ENCODE peak calls at places on chromosomes 12 and 14, in nine cellular contexts. C is DND-41, W is AG09319, D is progenitor cell of endocrine pancreas, B is type B pancreatic cell, G is heart left ventricle, O is HepG2, A is ovary, T is kidney. L is an unnamed sample.

GRCh38 chr12:105317453-105317852 is 13.0 kb upstream of the C12orf75 start:
- DNase-seq in B (no peak), G (no peak), O (no peak), W (no peak), C (no peak), A (no peak), T (no peak), D (no peak), L (no peak)

GRCh38 chr14:76267322-76268012 is 108.5 kb upstream of the ESRRB start:
- DNase-seq in W (peak; percentile 8), B (no peak), D (peak; percentile 30), O (no peak), G (peak; percentile 66), C (no peak), A (peak; percentile 60), T (peak; percentile 87), L (no peak)

GRCh38 chr14:97410667-97411286 is 613.6 kb downstream of the VRK1 start:
- DNase-seq in B (no peak), G (no peak), C (no peak), W (no peak), A (no peak), O (no peak), D (no peak), T (no peak), L (no peak)

GRCh38 chr14:101557811-101558738 is 3.2 kb upstream of the DIO3 start:
- DNase-seq in T (peak; percentile 54), G (no peak), C (no peak), D (no peak), W (no peak), O (peak; percentile 8), B (no peak), A (peak; percentile 63), L (peak; percentile 37)

GRCh38 chr12:27651201-27651600 is 45.0 kb upstream of the REP15 start:
- DNase-seq in A (no peak), C (no peak), W (no peak), B (no peak), T (no peak), D (no peak), O (no peak), G (no peak), L (no peak)

GRCh38 chr14:101476258-101476930 is 84.9 kb upstream of the DIO3 start:
- DNase-seq in T (peak; percentile 20), C (no peak), D (no peak), B (peak; percentile 37), A (peak; percentile 27), O (no peak), G (no peak), W (no peak), L (peak; percentile 36)

GRCh38 chr12:124453419-124454351 is 113.7 kb downstream of the NCOR2 start:
- DNase-seq in G (peak; percentile 91), O (no peak), A (no peak), B (no peak), W (no peak), C (peak; percentile 36), D (no peak), T (peak; percentile 96), L (peak; percentile 49)

GRCh38 chr12:55737581-55738112 is 5.3 kb upstream of the GDF11 start:
- DNase-seq in T (no peak), D (no peak), A (no peak), B (no peak), O (no peak), G (no peak), C (no peak), W (no peak), L (no peak)

GRCh38 chr12:109822951-109823411 is 10.2 kb downstream of the TRPV4 start:
- DNase-seq in B (no peak), A (no peak), G (no peak), C (no peak), T (peak; percentile 85), D (no peak), W (no peak), O (peak; percentile 73), L (peak; percentile 47)

GRCh38 chr14:95432152-95433093 is 84.0 kb downstream of the SYNE3 start:
- DNase-seq in A (peak; percentile 56), G (peak; percentile 64), C (peak; percentile 12), D (peak; percentile 62), B (no peak), O (peak; percentile 16), W (no peak), T (peak; percentile 81), L (peak; percentile 48)

GRCh38 chr14:36207500-36207899 is 31.0 kb upstream of the PTCSC3 start:
- DNase-seq in W (no peak), D (no peak), G (no peak), C (no peak), T (no peak), O (peak; percentile 35), A (no peak), B (no peak), L (peak; percentile 22)

GRCh38 chr12:52327830-52328500 is 6.8 kb upstream of the KRT83 start:
- DNase-seq in D (no peak), G (no peak), W (no peak), A (no peak), C (no peak), B (no peak), O (no peak), T (peak; percentile 64), L (no peak)
- TF ChIP-seq CTCF in D (no peak), G (no peak), W (no peak), A (no peak), C (no peak), B (no peak), O (no peak), T (no peak), L (no peak)

GRCh38 chr12:21696603-21697002 is 39.0 kb upstream of the LDHB start:
- DNase-seq in C (no peak), T (no peak), D (no peak), W (no peak), G (no peak), A (no peak), O (no peak), B (no peak), L (no peak)
- TF ChIP-seq CTCF in C (no peak), T (no peak), D (no peak), W (no peak), G (no peak), A (no peak), O (no peak), B (no peak), L (no peak)

DNA sequence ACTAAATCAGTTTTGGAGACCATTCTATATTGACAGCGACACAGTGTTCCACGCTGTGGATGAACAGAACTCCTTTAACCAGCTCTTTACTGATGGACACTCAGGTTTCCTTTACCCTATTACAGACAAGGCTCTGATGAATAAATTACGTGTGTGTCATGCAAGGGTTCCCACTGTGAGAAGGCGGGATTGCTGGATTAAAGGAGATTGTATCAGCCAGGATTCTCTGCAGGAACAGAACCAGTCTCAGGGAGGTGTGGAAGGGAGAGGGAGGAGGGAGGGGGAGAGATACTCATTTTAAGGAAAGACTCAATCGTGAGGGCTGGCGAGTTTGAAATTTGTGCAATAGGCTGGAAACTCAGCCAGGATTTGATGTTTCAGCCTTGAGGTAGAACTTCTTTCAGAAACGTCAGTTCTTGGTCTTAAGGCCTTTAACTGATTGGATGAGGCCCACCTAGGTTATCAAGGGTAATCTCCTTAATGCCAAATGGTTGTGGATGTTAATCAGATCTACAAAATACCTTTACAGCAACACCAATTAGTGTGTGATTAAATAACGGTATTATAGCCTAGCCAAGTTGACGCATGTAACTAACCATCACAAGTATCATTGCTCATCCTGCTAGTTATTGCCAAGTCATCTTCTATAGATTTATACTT is 104.0 kb downstream of the GCH1 start:
- DNase-seq in W (no peak), O (no peak), G (no peak), D (no peak), A (no peak), C (no peak), B (no peak), T (no peak), L (no peak)
- TF ChIP-seq CTCF in W (no peak), O (no peak), G (no peak), D (no peak), A (no peak), C (no peak), B (no peak), T (no peak), L (no peak)

GRCh38 chr12:106773945-106774807 is at the start of gene RIC8B:
- DNase-seq in G (peak; percentile 97), T (peak; percentile 98), B (peak; percentile 96), D (peak; percentile 90), W (peak; percentile 95), A (peak; percentile 96), C (peak; percentile 96), O (peak; percentile 98), L (peak; percentile 99)
- TF ChIP-seq CTCF in G (no peak), T (no peak), B (no peak), D (peak; percentile 21), W (no peak), A (no peak), C (no peak), O (peak; percentile 22), L (no peak)

GRCh38 chr14:64444984-64445845 is 20.1 kb upstream of the AKAP5 start:
- DNase-seq in B (no peak), A (peak; percentile 35), O (no peak), T (no peak), W (no peak), G (no peak), D (no peak), C (no peak), L (peak; percentile 64)
- TF ChIP-seq CTCF in B (no peak), A (no peak), O (no peak), T (no peak), W (no peak), G (no peak), D (no peak), C (no peak), L (no peak)